ENCODE peak calls at places on chromosomes 5 and 9, in eight cellular contexts. One of them, this sample, is unnamed.

GRCh38 chr5:124923131-124923530 is 176.7 kb upstream of the ZNF608 start:
- DNase-seq in NCI-H2081: peak
- DNase-seq in GM23338: no peak
- DNase-seq in DMS 273 treated with DMSO at 0.1 percent for 48 hours: no peak
- DNase-seq in non-pigmented ciliary epithelial cell: no peak
- DNase-seq in choroid plexus epithelial cell: peak
- DNase-seq in activated CD8-positive, alpha-beta memory T cell treated with anti-CD3 and anti-CD28 coated beads, Interleukin-2, amount 50 U/mL, for 4 hours: no peak
- DNase-seq in mesendoderm: no peak
- DNase-seq in this sample: no peak

GRCh38 chr5:175082866-175083590 is 358.6 kb downstream of the MSX2 start:
- DNase-seq in NCI-H2081: no peak
- DNase-seq in GM23338: no peak
- DNase-seq in DMS 273 treated with DMSO at 0.1 percent for 48 hours: no peak
- DNase-seq in non-pigmented ciliary epithelial cell: no peak
- DNase-seq in choroid plexus epithelial cell: no peak
- DNase-seq in activated CD8-positive, alpha-beta memory T cell treated with anti-CD3 and anti-CD28 coated beads, Interleukin-2, amount 50 U/mL, for 4 hours: no peak
- DNase-seq in mesendoderm: no peak
- DNase-seq in this sample: no peak

GRCh38 chr5:58315794-58316193 is 144.1 kb downstream of the PLK2 start:
- DNase-seq in NCI-H2081: no peak
- DNase-seq in GM23338: no peak
- DNase-seq in DMS 273 treated with DMSO at 0.1 percent for 48 hours: no peak
- DNase-seq in non-pigmented ciliary epithelial cell: no peak
- DNase-seq in choroid plexus epithelial cell: no peak
- DNase-seq in activated CD8-positive, alpha-beta memory T cell treated with anti-CD3 and anti-CD28 coated beads, Interleukin-2, amount 50 U/mL, for 4 hours: no peak
- DNase-seq in mesendoderm: no peak
- DNase-seq in this sample: no peak

GRCh38 chr5:139415221-139415861 is 11.5 kb upstream of the SPATA24 start:
- DNase-seq in NCI-H2081: peak
- DNase-seq in GM23338: no peak
- DNase-seq in DMS 273 treated with DMSO at 0.1 percent for 48 hours: peak
- DNase-seq in non-pigmented ciliary epithelial cell: no peak
- DNase-seq in choroid plexus epithelial cell: no peak
- DNase-seq in activated CD8-positive, alpha-beta memory T cell treated with anti-CD3 and anti-CD28 coated beads, Interleukin-2, amount 50 U/mL, for 4 hours: no peak
- DNase-seq in mesendoderm: no peak
- DNase-seq in this sample: no peak

GRCh38 chr5:32711693-32712462 is 757 bp downstream of the NPR3 start:
- DNase-seq in NCI-H2081: no peak
- DNase-seq in GM23338: peak
- DNase-seq in DMS 273 treated with DMSO at 0.1 percent for 48 hours: no peak
- DNase-seq in non-pigmented ciliary epithelial cell: no peak
- DNase-seq in choroid plexus epithelial cell: peak
- DNase-seq in activated CD8-positive, alpha-beta memory T cell treated with anti-CD3 and anti-CD28 coated beads, Interleukin-2, amount 50 U/mL, for 4 hours: no peak
- DNase-seq in mesendoderm: peak
- DNase-seq in this sample: no peak

GRCh38 chr5:139104577-139105271 is 93.4 kb downstream of the SIL1 start:
- DNase-seq in NCI-H2081: peak
- DNase-seq in GM23338: no peak
- DNase-seq in DMS 273 treated with DMSO at 0.1 percent for 48 hours: peak
- DNase-seq in non-pigmented ciliary epithelial cell: peak
- DNase-seq in choroid plexus epithelial cell: peak
- DNase-seq in activated CD8-positive, alpha-beta memory T cell treated with anti-CD3 and anti-CD28 coated beads, Interleukin-2, amount 50 U/mL, for 4 hours: no peak
- DNase-seq in mesendoderm: no peak
- DNase-seq in this sample: no peak

GRCh38 chr5:42974546-42974945 is 65.6 kb downstream of the ANXA2R start:
- DNase-seq in NCI-H2081: no peak
- DNase-seq in GM23338: no peak
- DNase-seq in DMS 273 treated with DMSO at 0.1 percent for 48 hours: no peak
- DNase-seq in non-pigmented ciliary epithelial cell: peak
- DNase-seq in choroid plexus epithelial cell: no peak
- DNase-seq in activated CD8-positive, alpha-beta memory T cell treated with anti-CD3 and anti-CD28 coated beads, Interleukin-2, amount 50 U/mL, for 4 hours: no peak
- DNase-seq in mesendoderm: no peak
- DNase-seq in this sample: no peak

GRCh38 chr5:178278358-178279023 is 45.9 kb upstream of the PHYKPL start:
- DNase-seq in NCI-H2081: no peak
- DNase-seq in GM23338: no peak
- DNase-seq in DMS 273 treated with DMSO at 0.1 percent for 48 hours: no peak
- DNase-seq in non-pigmented ciliary epithelial cell: no peak
- DNase-seq in choroid plexus epithelial cell: no peak
- DNase-seq in activated CD8-positive, alpha-beta memory T cell treated with anti-CD3 and anti-CD28 coated beads, Interleukin-2, amount 50 U/mL, for 4 hours: no peak
- DNase-seq in mesendoderm: no peak
- DNase-seq in this sample: no peak

GRCh38 chr9:93048706-93049448 is 9.6 kb upstream of the SUSD3 start:
- DNase-seq in NCI-H2081: no peak
- DNase-seq in GM23338: no peak
- DNase-seq in DMS 273 treated with DMSO at 0.1 percent for 48 hours: no peak
- DNase-seq in non-pigmented ciliary epithelial cell: no peak
- DNase-seq in choroid plexus epithelial cell: no peak
- DNase-seq in activated CD8-positive, alpha-beta memory T cell treated with anti-CD3 and anti-CD28 coated beads, Interleukin-2, amount 50 U/mL, for 4 hours: no peak
- DNase-seq in mesendoderm: no peak
- DNase-seq in this sample: no peak

GRCh38 chr5:39780341-39780740 is 355.6 kb upstream of the DAB2 start:
- DNase-seq in NCI-H2081: no peak
- DNase-seq in GM23338: peak
- DNase-seq in DMS 273 treated with DMSO at 0.1 percent for 48 hours: no peak
- DNase-seq in non-pigmented ciliary epithelial cell: no peak
- DNase-seq in choroid plexus epithelial cell: peak
- DNase-seq in activated CD8-positive, alpha-beta memory T cell treated with anti-CD3 and anti-CD28 coated beads, Interleukin-2, amount 50 U/mL, for 4 hours: no peak
- DNase-seq in mesendoderm: peak
- DNase-seq in this sample: no peak

GRCh38 chr5:168681556-168682183 is 102.5 kb upstream of the PANK3 start:
- DNase-seq in NCI-H2081: no peak
- DNase-seq in GM23338: no peak
- DNase-seq in DMS 273 treated with DMSO at 0.1 percent for 48 hours: no peak
- DNase-seq in non-pigmented ciliary epithelial cell: peak
- DNase-seq in choroid plexus epithelial cell: peak
- DNase-seq in activated CD8-positive, alpha-beta memory T cell treated with anti-CD3 and anti-CD28 coated beads, Interleukin-2, amount 50 U/mL, for 4 hours: no peak
- DNase-seq in mesendoderm: no peak
- DNase-seq in this sample: peak

GRCh38 chr5:74185599-74185998 is 454.9 kb downstream of the ENC1 start:
- DNase-seq in NCI-H2081: peak
- DNase-seq in GM23338: no peak
- DNase-seq in DMS 273 treated with DMSO at 0.1 percent for 48 hours: peak
- DNase-seq in non-pigmented ciliary epithelial cell: no peak
- DNase-seq in choroid plexus epithelial cell: no peak
- DNase-seq in activated CD8-positive, alpha-beta memory T cell treated with anti-CD3 and anti-CD28 coated beads, Interleukin-2, amount 50 U/mL, for 4 hours: no peak
- DNase-seq in mesendoderm: no peak
- DNase-seq in this sample: no peak

GRCh38 chr5:150642567-150642927 is 2.1 kb downstream of the SYNPO start:
- DNase-seq in NCI-H2081: no peak
- DNase-seq in GM23338: no peak
- DNase-seq in DMS 273 treated with DMSO at 0.1 percent for 48 hours: no peak
- DNase-seq in non-pigmented ciliary epithelial cell: peak
- DNase-seq in choroid plexus epithelial cell: peak
- DNase-seq in activated CD8-positive, alpha-beta memory T cell treated with anti-CD3 and anti-CD28 coated beads, Interleukin-2, amount 50 U/mL, for 4 hours: no peak
- DNase-seq in mesendoderm: peak
- DNase-seq in this sample: peak

GRCh38 chr9:114202849-114203248 is 47.5 kb downstream of the COL27A1 start:
- DNase-seq in NCI-H2081: no peak
- DNase-seq in GM23338: no peak
- DNase-seq in DMS 273 treated with DMSO at 0.1 percent for 48 hours: no peak
- DNase-seq in non-pigmented ciliary epithelial cell: no peak
- DNase-seq in choroid plexus epithelial cell: peak
- DNase-seq in activated CD8-positive, alpha-beta memory T cell treated with anti-CD3 and anti-CD28 coated beads, Interleukin-2, amount 50 U/mL, for 4 hours: no peak
- DNase-seq in mesendoderm: no peak
- DNase-seq in this sample: no peak

GRCh38 chr5:103228588-103228987 is 30.0 kb upstream of the MACIR start:
- DNase-seq in NCI-H2081: no peak
- DNase-seq in GM23338: no peak
- DNase-seq in DMS 273 treated with DMSO at 0.1 percent for 48 hours: no peak
- DNase-seq in non-pigmented ciliary epithelial cell: no peak
- DNase-seq in choroid plexus epithelial cell: no peak
- DNase-seq in activated CD8-positive, alpha-beta memory T cell treated with anti-CD3 and anti-CD28 coated beads, Interleukin-2, amount 50 U/mL, for 4 hours: no peak
- DNase-seq in mesendoderm: no peak
- DNase-seq in this sample: no peak

GRCh38 chr9:4508907-4509589 is 18.8 kb downstream of the SLC1A1 start:
- DNase-seq in NCI-H2081: no peak
- DNase-seq in GM23338: no peak
- DNase-seq in DMS 273 treated with DMSO at 0.1 percent for 48 hours: no peak
- DNase-seq in non-pigmented ciliary epithelial cell: peak
- DNase-seq in choroid plexus epithelial cell: peak
- DNase-seq in activated CD8-positive, alpha-beta memory T cell treated with anti-CD3 and anti-CD28 coated beads, Interleukin-2, amount 50 U/mL, for 4 hours: no peak
- DNase-seq in mesendoderm: no peak
- DNase-seq in this sample: no peak

GRCh38 chr9:137432687-137433348 is 8.3 kb downstream of the ENTPD8 start:
- DNase-seq in NCI-H2081: no peak
- DNase-seq in GM23338: no peak
- DNase-seq in DMS 273 treated with DMSO at 0.1 percent for 48 hours: no peak
- DNase-seq in non-pigmented ciliary epithelial cell: no peak
- DNase-seq in choroid plexus epithelial cell: no peak
- DNase-seq in activated CD8-positive, alpha-beta memory T cell treated with anti-CD3 and anti-CD28 coated beads, Interleukin-2, amount 50 U/mL, for 4 hours: peak
- DNase-seq in mesendoderm: no peak
- DNase-seq in this sample: no peak

GRCh38 chr9:128972956-128973355 is 25.5 kb downstream of the NUP188 start:
- DNase-seq in NCI-H2081: no peak
- DNase-seq in GM23338: no peak
- DNase-seq in DMS 273 treated with DMSO at 0.1 percent for 48 hours: no peak
- DNase-seq in non-pigmented ciliary epithelial cell: peak
- DNase-seq in choroid plexus epithelial cell: peak
- DNase-seq in activated CD8-positive, alpha-beta memory T cell treated with anti-CD3 and anti-CD28 coated beads, Interleukin-2, amount 50 U/mL, for 4 hours: no peak
- DNase-seq in mesendoderm: no peak
- DNase-seq in this sample: no peak

GRCh38 chr5:15463231-15463630 is 36.7 kb upstream of the FBXL7 start:
- DNase-seq in NCI-H2081: peak
- DNase-seq in GM23338: peak
- DNase-seq in DMS 273 treated with DMSO at 0.1 percent for 48 hours: peak
- DNase-seq in non-pigmented ciliary epithelial cell: no peak
- DNase-seq in choroid plexus epithelial cell: peak
- DNase-seq in activated CD8-positive, alpha-beta memory T cell treated with anti-CD3 and anti-CD28 coated beads, Interleukin-2, amount 50 U/mL, for 4 hours: no peak
- DNase-seq in mesendoderm: peak
- DNase-seq in this sample: no peak

GRCh38 chr9:79583957-79584654 is 12.3 kb downstream of the TLE4 start:
- DNase-seq in NCI-H2081: no peak
- DNase-seq in GM23338: peak
- DNase-seq in DMS 273 treated with DMSO at 0.1 percent for 48 hours: no peak
- DNase-seq in non-pigmented ciliary epithelial cell: no peak
- DNase-seq in choroid plexus epithelial cell: no peak
- DNase-seq in activated CD8-positive, alpha-beta memory T cell treated with anti-CD3 and anti-CD28 coated beads, Interleukin-2, amount 50 U/mL, for 4 hours: peak
- DNase-seq in mesendoderm: peak
- DNase-seq in this sample: no peak

GRCh38 chr5:169331292-169331852 is 30.4 kb upstream of the SLIT3 start:
- DNase-seq in NCI-H2081: no peak
- DNase-seq in GM23338: peak
- DNase-seq in DMS 273 treated with DMSO at 0.1 percent for 48 hours: no peak
- DNase-seq in non-pigmented ciliary epithelial cell: no peak
- DNase-seq in choroid plexus epithelial cell: no peak
- DNase-seq in activated CD8-positive, alpha-beta memory T cell treated with anti-CD3 and anti-CD28 coated beads, Interleukin-2, amount 50 U/mL, for 4 hours: no peak
- DNase-seq in mesendoderm: peak
- DNase-seq in this sample: no peak

GRCh38 chr5:122408592-122409219 is 96.7 kb downstream of the SNCAIP start:
- DNase-seq in NCI-H2081: no peak
- DNase-seq in GM23338: no peak
- DNase-seq in DMS 273 treated with DMSO at 0.1 percent for 48 hours: no peak
- DNase-seq in non-pigmented ciliary epithelial cell: no peak
- DNase-seq in choroid plexus epithelial cell: peak
- DNase-seq in activated CD8-positive, alpha-beta memory T cell treated with anti-CD3 and anti-CD28 coated beads, Interleukin-2, amount 50 U/mL, for 4 hours: no peak
- DNase-seq in mesendoderm: no peak
- DNase-seq in this sample: no peak

GRCh38 chr9:85543196-85543595 is 198.6 kb downstream of the AGTPBP1 start:
- DNase-seq in NCI-H2081: no peak
- DNase-seq in GM23338: peak
- DNase-seq in DMS 273 treated with DMSO at 0.1 percent for 48 hours: no peak
- DNase-seq in non-pigmented ciliary epithelial cell: no peak
- DNase-seq in choroid plexus epithelial cell: peak
- DNase-seq in activated CD8-positive, alpha-beta memory T cell treated with anti-CD3 and anti-CD28 coated beads, Interleukin-2, amount 50 U/mL, for 4 hours: no peak
- DNase-seq in mesendoderm: peak
- DNase-seq in this sample: no peak

GRCh38 chr5:108728566-108729305 is 19.0 kb upstream of the FER start:
- DNase-seq in NCI-H2081: no peak
- DNase-seq in GM23338: peak
- DNase-seq in DMS 273 treated with DMSO at 0.1 percent for 48 hours: no peak
- DNase-seq in non-pigmented ciliary epithelial cell: no peak
- DNase-seq in choroid plexus epithelial cell: no peak
- DNase-seq in activated CD8-positive, alpha-beta memory T cell treated with anti-CD3 and anti-CD28 coated beads, Interleukin-2, amount 50 U/mL, for 4 hours: peak
- DNase-seq in mesendoderm: no peak
- DNase-seq in this sample: no peak

GRCh38 chr9:137785704-137786161 is 91.8 kb upstream of the CACNA1B start:
- DNase-seq in NCI-H2081: peak
- DNase-seq in GM23338: peak
- DNase-seq in DMS 273 treated with DMSO at 0.1 percent for 48 hours: no peak
- DNase-seq in non-pigmented ciliary epithelial cell: no peak
- DNase-seq in choroid plexus epithelial cell: peak
- DNase-seq in activated CD8-positive, alpha-beta memory T cell treated with anti-CD3 and anti-CD28 coated beads, Interleukin-2, amount 50 U/mL, for 4 hours: no peak
- DNase-seq in mesendoderm: peak
- DNase-seq in this sample: peak

GRCh38 chr9:94928696-94929372 is 202.3 kb downstream of the AOPEP start:
- DNase-seq in NCI-H2081: no peak
- DNase-seq in GM23338: no peak
- DNase-seq in DMS 273 treated with DMSO at 0.1 percent for 48 hours: no peak
- DNase-seq in non-pigmented ciliary epithelial cell: no peak
- DNase-seq in choroid plexus epithelial cell: peak
- DNase-seq in activated CD8-positive, alpha-beta memory T cell treated with anti-CD3 and anti-CD28 coated beads, Interleukin-2, amount 50 U/mL, for 4 hours: no peak
- DNase-seq in mesendoderm: no peak
- DNase-seq in this sample: no peak